ENCODE peak calls at places on chromosomes 11 and 22, in eight cellular contexts. G is CD8-positive, alpha-beta memory T cell; K is heart right ventricle; A is body of pancreas; I is endodermal cell; P is CD8-positive, alpha-beta T cell; O is testis; V is tibial nerve. D is an unnamed sample. For H3K4me1, the result is how much of the 10 kb centered on the place peaks cover.

GRCh38 chr11:69425895-69426544 is 55.4 kb upstream of the LINC01488 start:
- DNase-seq in G (no peak), I (no peak), O (no peak), P (no peak), K (no peak), A (no peak), V (no peak), D (peak)

GRCh38 chr11:108664241-108664640 is 628 bp upstream of the DDX10 start:
- DNase-seq in I (no peak), K (no peak), O (no peak), V (no peak), A (no peak), P (no peak), G (no peak), D (no peak)

GRCh38 chr11:92329137-92329536 is 104.5 kb downstream of the FAT3 start:
- DNase-seq in V (no peak), P (no peak), I (no peak), O (no peak), G (no peak), A (no peak), K (no peak), D (no peak)

GRCh38 chr11:120525285-120526085 is 13.9 kb downstream of the GRIK4 start:
- DNase-seq in O (no peak), A (no peak), V (no peak), G (no peak), P (no peak), I (no peak), K (no peak), D (no peak)

GRCh38 chr22:46592390-46592872 is 27.8 kb upstream of the GRAMD4 start:
- DNase-seq in O (no peak), V (no peak), I (peak), A (no peak), P (peak), K (peak), G (peak), D (peak)

GRCh38 chr11:119019996-119020395 is 1.4 kb downstream of the TRAPPC4 start:
- DNase-seq in V (no peak), I (no peak), O (no peak), G (no peak), P (no peak), K (no peak), A (no peak), D (no peak)

GRCh38 chr11:12846766-12847615 is 162.1 kb upstream of the RASSF10 start:
- DNase-seq in V (no peak), K (no peak), P (no peak), I (no peak), G (no peak), O (no peak), A (peak), D (no peak)

GRCh38 chr22:17402304-17402703 is 33.0 kb downstream of the CECR2 start:
- DNase-seq in V (no peak), K (no peak), G (no peak), A (no peak), P (no peak), I (no peak), O (no peak), D (no peak)

GRCh38 chr11:63277345-63277943 is 34.0 kb upstream of the SLC22A25 start:
- DNase-seq in A (no peak), G (no peak), I (no peak), O (no peak), P (no peak), V (no peak), K (no peak), D (no peak)

GRCh38 chr11:8732276-8732675 is 49.7 kb downstream of the RPL27A start:
- DNase-seq in K (no peak), I (no peak), G (no peak), A (no peak), P (no peak), V (no peak), O (no peak), D (no peak)

GRCh38 chr22:25847451-25847850 is 105.5 kb downstream of the MYO18B start:
- DNase-seq in A (no peak), P (no peak), V (no peak), O (no peak), G (no peak), I (no peak), K (no peak), D (no peak)

GRCh38 chr11:120937501-120937900 is 86.4 kb upstream of the TBCEL start:
- DNase-seq in I (no peak), V (no peak), K (no peak), P (no peak), A (no peak), G (no peak), O (no peak), D (no peak)

GRCh38 chr11:57406337-57406904 is 16.0 kb upstream of the PRG2 start:
- DNase-seq in I (no peak), A (peak), O (no peak), P (no peak), G (no peak), V (no peak), K (peak), D (no peak)

GRCh38 chr11:45618897-45619296 is 46.5 kb downstream of the CHST1 start:
- DNase-seq in O (no peak), G (no peak), P (no peak), A (no peak), K (no peak), V (no peak), I (no peak), D (no peak)
- H3K27ac ChIP-seq in O (no peak), G (no peak), P (no peak), A (no peak), K (no peak), V (no peak), I (no peak), D (no peak)

GRCh38 chr11:48014917-48015316 is 34.6 kb downstream of the PTPRJ start:
- DNase-seq in O (no peak), A (no peak), V (no peak), P (no peak), I (no peak), G (no peak), K (no peak), D (no peak)

GRCh38 chr11:48019597-48019996 is 39.2 kb downstream of the PTPRJ start:
- DNase-seq in O (no peak), V (no peak), I (no peak), P (no peak), A (no peak), G (no peak), K (no peak), D (no peak)

GRCh38 chr11:48018561-48019229 is 38.3 kb downstream of the PTPRJ start:
- DNase-seq in P (no peak), V (no peak), A (no peak), O (no peak), I (peak), K (no peak), G (no peak), D (no peak)

GRCh38 chr11:48019230-48019584 is 38.8 kb downstream of the PTPRJ start:
- DNase-seq in I (peak), G (no peak), A (no peak), V (no peak), K (no peak), O (no peak), P (no peak), D (no peak)

DNA sequence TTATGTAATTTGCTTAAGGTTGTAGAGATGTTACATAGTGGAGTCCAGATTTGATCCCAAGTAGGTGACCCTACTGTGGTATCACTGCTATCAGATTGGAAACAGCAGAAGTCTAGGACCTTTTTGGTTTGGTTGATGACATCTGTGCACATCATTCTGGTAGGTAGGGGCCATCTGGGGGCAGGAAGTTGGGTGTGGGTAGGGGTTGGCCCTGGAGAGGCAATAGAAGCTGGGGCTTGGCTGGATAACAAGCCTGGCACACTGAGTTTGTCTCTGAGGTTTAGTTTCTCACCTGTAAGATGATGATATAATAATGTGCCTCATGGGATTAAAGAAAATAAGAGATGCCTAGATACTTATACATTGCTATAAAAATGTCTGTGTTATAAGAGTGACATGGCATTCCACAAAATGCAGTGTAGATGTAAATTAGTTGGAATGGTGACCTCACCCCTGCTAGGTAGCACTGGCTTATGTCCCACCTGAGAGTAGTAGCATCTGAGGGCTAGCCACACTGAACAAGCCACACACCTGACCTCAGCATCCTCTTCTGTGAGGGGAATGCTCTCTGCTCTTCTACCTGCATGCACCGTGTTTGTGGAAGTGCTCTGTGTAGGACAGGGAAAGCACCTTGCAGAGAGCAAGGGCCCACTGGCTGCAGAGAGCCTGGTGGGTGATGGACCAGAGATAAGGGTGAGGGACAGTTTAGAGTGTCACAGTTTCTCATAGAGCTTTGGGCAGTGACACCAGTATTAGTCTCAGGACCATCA is 36.9 kb downstream of the PTPRJ start:
- DNase-seq in P (no peak), G (peak), O (no peak), V (no peak), A (no peak), K (no peak), I (no peak), D (peak)
- H3K4me1 ChIP-seq in P (half or more), G (half or more), O (under half), V (under half), A (under half), K (under half), I (under half), D (half or more)

DNA sequence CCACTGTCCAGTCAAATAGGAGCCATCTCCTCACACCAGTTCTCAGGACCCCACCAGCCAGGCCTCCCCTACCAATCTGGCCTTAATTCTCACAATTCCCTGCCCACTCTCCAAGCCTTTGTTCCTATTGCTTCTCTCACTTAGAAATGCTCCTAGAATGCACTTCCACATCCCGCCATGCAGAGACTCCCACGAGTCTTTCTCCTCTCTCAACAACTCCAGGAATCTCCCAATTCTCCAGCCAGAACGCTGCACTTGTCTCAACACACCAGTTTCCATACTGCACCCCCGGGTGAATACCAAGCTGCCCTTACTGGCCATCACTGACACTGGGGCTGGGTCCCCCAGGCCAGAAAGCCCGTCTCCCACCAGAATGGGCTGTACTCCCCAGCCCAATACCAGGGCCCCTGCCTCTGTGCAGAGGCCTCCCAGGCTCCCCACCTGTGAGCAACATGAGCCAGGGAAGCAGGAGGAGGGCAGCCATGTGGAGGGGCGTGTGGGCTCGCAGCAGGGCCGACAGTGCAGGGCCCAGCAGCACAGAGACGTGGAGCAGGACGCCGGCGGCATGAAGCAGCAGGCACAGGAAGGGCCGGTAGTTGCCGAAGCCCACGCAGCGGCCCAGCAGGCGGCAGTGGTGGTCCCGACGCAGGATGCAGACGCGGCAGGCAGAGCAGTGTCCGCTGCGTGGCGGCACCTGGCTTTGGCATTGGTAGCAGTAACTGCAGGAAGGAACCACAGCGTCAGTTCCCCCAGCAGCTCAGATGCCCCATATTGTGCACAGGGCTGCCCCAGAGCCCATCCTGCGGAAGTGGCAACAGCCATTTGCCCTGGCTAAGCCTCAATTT is 2.4 kb downstream of the ZDHHC24 start:
- DNase-seq in O (peak), V (no peak), A (peak), G (peak), K (peak), P (peak), I (peak), D (peak)
- H3K4me3 ChIP-seq in O (no peak), V (no peak), A (no peak), G (peak), K (no peak), P (peak), I (no peak), D (peak)

GRCh38 chr11:106061249-106061794 is 15.8 kb downstream of the KBTBD3 start:
- DNase-seq in I (no peak), V (no peak), P (no peak), O (no peak), K (no peak), A (no peak), G (no peak), D (no peak)

GRCh38 chr11:106059617-106060016 is 17.5 kb downstream of the KBTBD3 start:
- DNase-seq in I (no peak), A (no peak), V (no peak), P (no peak), O (no peak), G (no peak), K (no peak), D (no peak)

GRCh38 chr11:106061936-106062591 is 15.1 kb downstream of the KBTBD3 start:
- DNase-seq in O (no peak), V (no peak), P (no peak), G (no peak), A (no peak), I (no peak), K (no peak), D (no peak)

GRCh38 chr11:106062592-106062949 is 14.6 kb downstream of the KBTBD3 start:
- DNase-seq in A (no peak), G (no peak), I (no peak), V (no peak), O (no peak), P (no peak), K (no peak), D (no peak)

GRCh38 chr11:106063009-106063408 is 14.1 kb downstream of the KBTBD3 start:
- DNase-seq in G (no peak), K (no peak), P (no peak), I (no peak), O (no peak), A (no peak), V (no peak), D (no peak)
- H3K27ac ChIP-seq in G (no peak), K (no peak), P (no peak), I (no peak), O (no peak), A (no peak), V (no peak), D (no peak)

DNA sequence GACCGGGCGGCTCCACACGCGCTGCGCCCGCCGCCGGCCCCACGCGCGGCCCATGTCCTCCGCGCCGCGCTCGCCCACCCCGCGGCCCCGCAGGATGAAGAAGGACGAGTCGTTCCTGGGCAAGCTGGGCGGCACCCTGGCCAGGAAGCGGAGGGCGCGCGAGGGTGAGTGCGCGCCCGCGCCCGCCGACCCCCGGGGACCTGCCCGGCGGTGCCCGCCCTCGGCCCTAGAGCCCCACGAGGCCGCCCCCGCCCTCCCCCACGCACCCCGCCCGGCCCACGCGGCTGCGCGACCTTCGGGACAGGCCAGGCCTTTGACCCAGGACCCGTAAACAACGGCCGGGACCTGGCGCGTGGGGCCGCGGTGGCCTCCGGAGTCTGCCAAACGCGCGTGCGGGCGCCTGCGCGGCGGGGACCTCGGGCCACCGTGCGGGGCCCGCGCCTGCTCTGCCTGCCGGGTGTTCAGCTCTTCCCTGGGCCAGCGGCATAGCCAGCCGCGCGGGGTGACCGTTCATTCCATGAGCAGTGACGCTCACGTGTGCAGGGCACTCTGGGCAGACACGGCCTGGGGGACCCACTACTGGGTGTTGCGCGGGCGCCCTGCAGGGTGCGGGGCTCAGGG is at the start of gene PARVB:
- DNase-seq in P (no peak), G (no peak), V (no peak), A (peak), I (peak), O (peak), K (no peak), D (no peak)
- H3K4me1 ChIP-seq in P (under half), G (under half), V (under half), A (under half), I (under half), O (under half), K (half or more), D (under half)

D was measured in naive thymus-derived CD4-positive, alpha-beta T cell.